ENCODE peak calls at places on chromosomes 16 and 17, in seven cellular contexts. One of them, this sample, is unnamed.
A peak's percentile ranks its signal among the peaks of the same experiment; 100 is the strongest.

GRCh38 chr16:1523581-1524245 is 9.8 kb upstream of the TMEM204 start:
- DNase-seq in HTR-8/SVneo: no peak
- DNase-seq in esophagus squamous epithelium: no peak
- DNase-seq in transverse colon: no peak
- DNase-seq in stimulated activated CD4-positive, alpha-beta T cell treated with anti-CD3 and anti-CD28 coated beads, Interleukin-2, amount 100 ng/mL, for 48 hours: no peak
- DNase-seq in activated T-helper 2 cell treated with anti-CD3 and anti-CD28 coated beads, Interferon-gamma antibody, Interleukin-2, Interleukin-4, amounts not matched to agents 10 μg/mL and 5 μg/mL and 100 μg/mL, durations not matched to agents 14 hours and 24 hours and 36 hours: no peak
- DNase-seq in H7: no peak
- DNase-seq in this sample: no peak

GRCh38 chr17:12993631-12994030 is 24.2 kb downstream of the ELAC2 start:
- DNase-seq in HTR-8/SVneo: no peak
- DNase-seq in esophagus squamous epithelium: no peak
- DNase-seq in transverse colon: no peak
- DNase-seq in stimulated activated CD4-positive, alpha-beta T cell treated with anti-CD3 and anti-CD28 coated beads, Interleukin-2, amount 100 ng/mL, for 48 hours: no peak
- DNase-seq in activated T-helper 2 cell treated with anti-CD3 and anti-CD28 coated beads, Interferon-gamma antibody, Interleukin-2, Interleukin-4, amounts not matched to agents 10 μg/mL and 5 μg/mL and 100 μg/mL, durations not matched to agents 14 hours and 24 hours and 36 hours: no peak
- DNase-seq in H7: peak; percentile 20
- DNase-seq in this sample: no peak

GRCh38 chr17:6079155-6079554 is 9.0 kb downstream of the WSCD1 start:
- DNase-seq in HTR-8/SVneo: no peak
- DNase-seq in esophagus squamous epithelium: no peak
- DNase-seq in transverse colon: no peak
- DNase-seq in stimulated activated CD4-positive, alpha-beta T cell treated with anti-CD3 and anti-CD28 coated beads, Interleukin-2, amount 100 ng/mL, for 48 hours: no peak
- DNase-seq in activated T-helper 2 cell treated with anti-CD3 and anti-CD28 coated beads, Interferon-gamma antibody, Interleukin-2, Interleukin-4, amounts not matched to agents 10 μg/mL and 5 μg/mL and 100 μg/mL, durations not matched to agents 14 hours and 24 hours and 36 hours: no peak
- DNase-seq in H7: no peak
- DNase-seq in this sample: no peak

GRCh38 chr17:39923836-39924690 is 3.3 kb downstream of the ORMDL3 start:
- DNase-seq in HTR-8/SVneo: no peak
- DNase-seq in esophagus squamous epithelium: no peak
- DNase-seq in transverse colon: no peak
- DNase-seq in stimulated activated CD4-positive, alpha-beta T cell treated with anti-CD3 and anti-CD28 coated beads, Interleukin-2, amount 100 ng/mL, for 48 hours: no peak
- DNase-seq in activated T-helper 2 cell treated with anti-CD3 and anti-CD28 coated beads, Interferon-gamma antibody, Interleukin-2, Interleukin-4, amounts not matched to agents 10 μg/mL and 5 μg/mL and 100 μg/mL, durations not matched to agents 14 hours and 24 hours and 36 hours: no peak
- DNase-seq in H7: peak; percentile 21
- DNase-seq in this sample: no peak

GRCh38 chr16:88883946-88884345 is 17.5 kb upstream of the PABPN1L start:
- DNase-seq in HTR-8/SVneo: no peak
- DNase-seq in esophagus squamous epithelium: no peak
- DNase-seq in transverse colon: no peak
- DNase-seq in stimulated activated CD4-positive, alpha-beta T cell treated with anti-CD3 and anti-CD28 coated beads, Interleukin-2, amount 100 ng/mL, for 48 hours: no peak
- DNase-seq in activated T-helper 2 cell treated with anti-CD3 and anti-CD28 coated beads, Interferon-gamma antibody, Interleukin-2, Interleukin-4, amounts not matched to agents 10 μg/mL and 5 μg/mL and 100 μg/mL, durations not matched to agents 14 hours and 24 hours and 36 hours: no peak
- DNase-seq in H7: no peak
- DNase-seq in this sample: no peak

GRCh38 chr16:79272141-79272577 is 328.4 kb downstream of the MAF start:
- DNase-seq in HTR-8/SVneo: no peak
- DNase-seq in esophagus squamous epithelium: no peak
- DNase-seq in transverse colon: peak; percentile 32
- DNase-seq in stimulated activated CD4-positive, alpha-beta T cell treated with anti-CD3 and anti-CD28 coated beads, Interleukin-2, amount 100 ng/mL, for 48 hours: peak; percentile 61
- DNase-seq in activated T-helper 2 cell treated with anti-CD3 and anti-CD28 coated beads, Interferon-gamma antibody, Interleukin-2, Interleukin-4, amounts not matched to agents 10 μg/mL and 5 μg/mL and 100 μg/mL, durations not matched to agents 14 hours and 24 hours and 36 hours: peak; percentile 73
- DNase-seq in H7: no peak
- DNase-seq in this sample: no peak

GRCh38 chr17:65438708-65439294 is 122.6 kb downstream of the AXIN2 start:
- DNase-seq in HTR-8/SVneo: peak; percentile 53
- DNase-seq in esophagus squamous epithelium: no peak
- DNase-seq in transverse colon: no peak
- DNase-seq in stimulated activated CD4-positive, alpha-beta T cell treated with anti-CD3 and anti-CD28 coated beads, Interleukin-2, amount 100 ng/mL, for 48 hours: no peak
- DNase-seq in activated T-helper 2 cell treated with anti-CD3 and anti-CD28 coated beads, Interferon-gamma antibody, Interleukin-2, Interleukin-4, amounts not matched to agents 10 μg/mL and 5 μg/mL and 100 μg/mL, durations not matched to agents 14 hours and 24 hours and 36 hours: no peak
- DNase-seq in H7: no peak
- DNase-seq in this sample: no peak

GRCh38 chr17:47800686-47801085 is 20.9 kb downstream of the OSBPL7 start:
- DNase-seq in HTR-8/SVneo: no peak
- DNase-seq in esophagus squamous epithelium: no peak
- DNase-seq in transverse colon: no peak
- DNase-seq in stimulated activated CD4-positive, alpha-beta T cell treated with anti-CD3 and anti-CD28 coated beads, Interleukin-2, amount 100 ng/mL, for 48 hours: no peak
- DNase-seq in activated T-helper 2 cell treated with anti-CD3 and anti-CD28 coated beads, Interferon-gamma antibody, Interleukin-2, Interleukin-4, amounts not matched to agents 10 μg/mL and 5 μg/mL and 100 μg/mL, durations not matched to agents 14 hours and 24 hours and 36 hours: no peak
- DNase-seq in H7: peak; percentile 34
- DNase-seq in this sample: no peak